ENCODE peak calls at places on chromosomes 1 and 21, in six cellular contexts. Q, V, S, J, A and K are unnamed samples.

GRCh38 chr1:30670195-30671060 is 53.0 kb downstream of the MATN1 start:
- DNase-seq in Q (no peak), V (no peak), S (no peak), J (no peak), A (no peak), K (no peak)

GRCh38 chr21:42830456-42831455 is 48.6 kb downstream of the WDR4 start:
- DNase-seq in Q (no peak), V (no peak), S (peak; percentile 28), J (no peak), A (no peak), K (no peak)

GRCh38 chr21:28993293-28993629 is 584 bp upstream of the LTN1 start:
- DNase-seq in Q (no peak), V (no peak), S (no peak), J (no peak), A (no peak), K (no peak)

GRCh38 chr21:33011462-33011861 is 14.3 kb upstream of the OLIG2 start:
- DNase-seq in Q (peak; percentile 58), V (no peak), S (no peak), J (peak; percentile 23), A (no peak), K (no peak)

GRCh38 chr21:28454978-28455600 is 537.6 kb downstream of the LTN1 start:
- DNase-seq in Q (peak; percentile 71), V (no peak), S (no peak), J (no peak), A (no peak), K (no peak)

GRCh38 chr1:9605946-9606455 is 17.3 kb downstream of the TMEM201 start:
- DNase-seq in Q (no peak), V (no peak), S (no peak), J (no peak), A (no peak), K (no peak)

GRCh38 chr1:152986578-152986977 is 2.7 kb downstream of the SPRR1A start:
- DNase-seq in Q (no peak), V (no peak), S (no peak), J (no peak), A (no peak), K (no peak)

GRCh38 chr21:16250282-16250681 is 520.5 kb downstream of the USP25 start:
- DNase-seq in Q (no peak), V (no peak), S (no peak), J (no peak), A (no peak), K (no peak)

GRCh38 chr1:226638001-226638601 is 89.5 kb downstream of the STUM start:
- DNase-seq in Q (no peak), V (no peak), S (no peak), J (no peak), A (no peak), K (no peak)

GRCh38 chr21:24941316-24942185 is 665.7 kb downstream of the MRPL39 start:
- DNase-seq in Q (peak; percentile 46), V (no peak), S (no peak), J (peak; percentile 47), A (no peak), K (no peak)

GRCh38 chr1:112172294-112172882 is 182.9 kb upstream of the KCND3 start:
- DNase-seq in Q (peak; percentile 20), V (no peak), S (peak; percentile 17), J (peak; percentile 30), A (no peak), K (no peak)

GRCh38 chr1:36128126-36128904 is 3.3 kb upstream of the COL8A2 start:
- DNase-seq in Q (peak; percentile 71), V (no peak), S (no peak), J (no peak), A (no peak), K (no peak)

GRCh38 chr1:53442297-53442696 is 16.9 kb upstream of the DMRTB1 start:
- DNase-seq in Q (peak; percentile 38), V (no peak), S (no peak), J (no peak), A (no peak), K (no peak)

GRCh38 chr21:19120591-19120990 is 717.0 kb upstream of the TMPRSS15 start:
- DNase-seq in Q (no peak), V (no peak), S (no peak), J (no peak), A (no peak), K (no peak)

GRCh38 chr1:205317311-205317917 is 4.1 kb downstream of the NUAK2 start:
- DNase-seq in Q (peak; percentile 71), V (peak; percentile 97), S (no peak), J (peak; percentile 96), A (no peak), K (peak; percentile 76)

GRCh38 chr1:59593798-59594790 is 220.7 kb upstream of the HOOK1 start:
- DNase-seq in Q (no peak), V (no peak), S (no peak), J (no peak), A (no peak), K (no peak)

GRCh38 chr1:60281360-60281932 is 207.9 kb upstream of the C1orf87 start:
- DNase-seq in Q (peak; percentile 80), V (peak; percentile 72), S (peak; percentile 18), J (peak; percentile 77), A (no peak), K (no peak)

GRCh38 chr1:6367381-6368007 is 26.1 kb downstream of the ACOT7 start:
- DNase-seq in Q (no peak), V (no peak), S (no peak), J (peak; percentile 83), A (no peak), K (no peak)

GRCh38 chr1:236861560-236862230 is 66.6 kb downstream of the MTR start:
- DNase-seq in Q (peak; percentile 11), V (no peak), S (no peak), J (no peak), A (no peak), K (no peak)

GRCh38 chr1:93775224-93775623 is 93.6 kb upstream of the BCAR3 start:
- DNase-seq in Q (no peak), V (no peak), S (no peak), J (no peak), A (no peak), K (no peak)

GRCh38 chr21:45183852-45184251 is 103.8 kb downstream of the POFUT2 start:
- DNase-seq in Q (no peak), V (no peak), S (no peak), J (no peak), A (no peak), K (no peak)

GRCh38 chr21:36613064-36613463 is 85.9 kb upstream of the SIM2 start:
- DNase-seq in Q (peak; percentile 67), V (no peak), S (no peak), J (no peak), A (no peak), K (no peak)

GRCh38 chr1:1426496-1426960 is 5.5 kb upstream of the ANKRD65 start:
- DNase-seq in Q (no peak), V (no peak), S (no peak), J (no peak), A (no peak), K (no peak)

GRCh38 chr1:15417365-15417934 is 7.8 kb downstream of the EFHD2 start:
- DNase-seq in Q (peak; percentile 77), V (no peak), S (peak; percentile 61), J (peak; percentile 53), A (peak; percentile 51), K (no peak)

GRCh38 chr1:209095627-209096595 is 487.6 kb upstream of the CAMK1G start:
- DNase-seq in Q (peak; percentile 73), V (no peak), S (no peak), J (no peak), A (no peak), K (no peak)

GRCh38 chr1:44489481-44489880 is 84.4 kb downstream of the RNF220 start:
- DNase-seq in Q (peak; percentile 13), V (no peak), S (no peak), J (no peak), A (no peak), K (no peak)

GRCh38 chr1:147084273-147085096 is 87.8 kb downstream of the PRKAB2 start:
- DNase-seq in Q (peak; percentile 91), V (no peak), S (peak; percentile 86), J (peak; percentile 74), A (peak; percentile 83), K (peak; percentile 79)

GRCh38 chr21:41899431-41900202 is 20.5 kb upstream of the PRDM15 start:
- DNase-seq in Q (no peak), V (no peak), S (peak; percentile 32), J (no peak), A (peak; percentile 36), K (no peak)

GRCh38 chr21:28509031-28509430 is 483.6 kb downstream of the LTN1 start:
- DNase-seq in Q (no peak), V (no peak), S (no peak), J (no peak), A (no peak), K (no peak)

GRCh38 chr1:198776602-198777029 is 137.8 kb downstream of the PTPRC start:
- DNase-seq in Q (peak; percentile 99), V (no peak), S (no peak), J (peak; percentile 56), A (no peak), K (no peak)

GRCh38 chr1:151762941-151763921 is at the start of gene MRPL9:
- DNase-seq in Q (peak; percentile 77), V (peak; percentile 54), S (peak; percentile 89), J (peak; percentile 80), A (peak; percentile 81), K (peak; percentile 15)

GRCh38 chr1:2205191-2205952 is 10.8 kb upstream of the FAAP20 start:
- DNase-seq in Q (peak; percentile 93), V (peak; percentile 36), S (peak; percentile 96), J (peak; percentile 99), A (no peak), K (no peak)

GRCh38 chr1:12539705-12540579 is 78.1 kb downstream of the DHRS3 start:
- DNase-seq in Q (peak; percentile 97), V (no peak), S (no peak), J (peak; percentile 72), A (no peak), K (no peak)

GRCh38 chr1:231883382-231883781 is 256.8 kb downstream of the DISC1 start:
- DNase-seq in Q (no peak), V (peak; percentile 9), S (no peak), J (no peak), A (no peak), K (no peak)